ENCODE peak calls at places on chromosomes 3 and 15, in seven cellular contexts. One of them, this sample, is unnamed.

GRCh38 chr3:155791190-155791589 is 14.9 kb downstream of the C3orf33 start:
- DNase-seq in erythroblast: peak; percentile 71
- DNase-seq in adrenal gland: no peak
- DNase-seq in CD8-positive, alpha-beta memory T cell: no peak
- DNase-seq in COR-L47: no peak
- DNase-seq in HS-5: no peak
- DNase-seq in activated CD4-positive, alpha-beta T cell treated with anti-CD3 and anti-CD28 coated beads, Interleukin-2, amount 50 U/mL, for 4 hours: no peak
- DNase-seq in this sample: peak; percentile 74

GRCh38 chr15:40054056-40054745 is 15.2 kb upstream of the SRP14 start:
- DNase-seq in activated CD4-positive, alpha-beta T cell treated with anti-CD3 and anti-CD28 coated beads, Interleukin-2, amount 50 U/mL, for 4 hours: no peak
- DNase-seq in CD8-positive, alpha-beta memory T cell: no peak
- DNase-seq in HS-5: no peak
- DNase-seq in COR-L47: no peak
- DNase-seq in adrenal gland: peak; percentile 15
- DNase-seq in erythroblast: no peak
- DNase-seq in this sample: peak; percentile 47

GRCh38 chr3:128482857-128483656 is 9.9 kb downstream of the GATA2 start:
- DNase-seq in adrenal gland: peak; percentile 55
- DNase-seq in erythroblast: peak; percentile 90
- DNase-seq in CD8-positive, alpha-beta memory T cell: no peak
- DNase-seq in activated CD4-positive, alpha-beta T cell treated with anti-CD3 and anti-CD28 coated beads, Interleukin-2, amount 50 U/mL, for 4 hours: no peak
- DNase-seq in COR-L47: no peak
- DNase-seq in HS-5: no peak
- DNase-seq in this sample: no peak

GRCh38 chr3:28989646-28990089 is 291.2 kb upstream of the RBMS3 start:
- DNase-seq in erythroblast: no peak
- DNase-seq in CD8-positive, alpha-beta memory T cell: no peak
- DNase-seq in HS-5: no peak
- DNase-seq in COR-L47: no peak
- DNase-seq in adrenal gland: no peak
- DNase-seq in activated CD4-positive, alpha-beta T cell treated with anti-CD3 and anti-CD28 coated beads, Interleukin-2, amount 50 U/mL, for 4 hours: no peak
- DNase-seq in this sample: no peak

GRCh38 chr15:92117301-92117731 is 263.8 kb downstream of the SLCO3A1 start:
- DNase-seq in COR-L47: no peak
- DNase-seq in adrenal gland: peak; percentile 53
- DNase-seq in erythroblast: no peak
- DNase-seq in CD8-positive, alpha-beta memory T cell: no peak
- DNase-seq in HS-5: no peak
- DNase-seq in activated CD4-positive, alpha-beta T cell treated with anti-CD3 and anti-CD28 coated beads, Interleukin-2, amount 50 U/mL, for 4 hours: no peak
- DNase-seq in this sample: no peak

GRCh38 chr15:90087454-90088154 is 14.7 kb downstream of the IDH2 start:
- DNase-seq in adrenal gland: no peak
- DNase-seq in COR-L47: no peak
- DNase-seq in HS-5: no peak
- DNase-seq in erythroblast: peak; percentile 59
- DNase-seq in activated CD4-positive, alpha-beta T cell treated with anti-CD3 and anti-CD28 coated beads, Interleukin-2, amount 50 U/mL, for 4 hours: no peak
- DNase-seq in CD8-positive, alpha-beta memory T cell: no peak
- DNase-seq in this sample: peak; percentile 55

GRCh38 chr3:134663646-134664456 is 13.0 kb upstream of the KY start:
- DNase-seq in adrenal gland: no peak
- DNase-seq in CD8-positive, alpha-beta memory T cell: no peak
- DNase-seq in HS-5: no peak
- DNase-seq in COR-L47: no peak
- DNase-seq in activated CD4-positive, alpha-beta T cell treated with anti-CD3 and anti-CD28 coated beads, Interleukin-2, amount 50 U/mL, for 4 hours: no peak
- DNase-seq in erythroblast: no peak
- DNase-seq in this sample: no peak

GRCh38 chr3:13078158-13078905 is 5.1 kb upstream of the IQSEC1 start:
- DNase-seq in adrenal gland: no peak
- DNase-seq in HS-5: no peak
- DNase-seq in CD8-positive, alpha-beta memory T cell: peak; percentile 29
- DNase-seq in activated CD4-positive, alpha-beta T cell treated with anti-CD3 and anti-CD28 coated beads, Interleukin-2, amount 50 U/mL, for 4 hours: no peak
- DNase-seq in erythroblast: no peak
- DNase-seq in COR-L47: peak; percentile 46
- DNase-seq in this sample: no peak

GRCh38 chr15:22942877-22943276 is 37.3 kb downstream of the CYFIP1 start:
- DNase-seq in activated CD4-positive, alpha-beta T cell treated with anti-CD3 and anti-CD28 coated beads, Interleukin-2, amount 50 U/mL, for 4 hours: no peak
- DNase-seq in adrenal gland: no peak
- DNase-seq in erythroblast: no peak
- DNase-seq in HS-5: no peak
- DNase-seq in COR-L47: no peak
- DNase-seq in CD8-positive, alpha-beta memory T cell: no peak
- DNase-seq in this sample: no peak

GRCh38 chr3:138479355-138479964 is 45.0 kb downstream of the ESYT3 start:
- DNase-seq in CD8-positive, alpha-beta memory T cell: no peak
- DNase-seq in COR-L47: peak; percentile 50
- DNase-seq in erythroblast: peak; percentile 62
- DNase-seq in adrenal gland: no peak
- DNase-seq in HS-5: no peak
- DNase-seq in activated CD4-positive, alpha-beta T cell treated with anti-CD3 and anti-CD28 coated beads, Interleukin-2, amount 50 U/mL, for 4 hours: no peak
- DNase-seq in this sample: peak; percentile 76

GRCh38 chr15:100959066-100960050 is 40.2 kb downstream of the LRRK1 start:
- DNase-seq in adrenal gland: no peak
- DNase-seq in CD8-positive, alpha-beta memory T cell: no peak
- DNase-seq in HS-5: no peak
- DNase-seq in erythroblast: no peak
- DNase-seq in activated CD4-positive, alpha-beta T cell treated with anti-CD3 and anti-CD28 coated beads, Interleukin-2, amount 50 U/mL, for 4 hours: no peak
- DNase-seq in COR-L47: no peak
- DNase-seq in this sample: no peak

GRCh38 chr3:189981668-189982067 is 139.0 kb downstream of the P3H2 start:
- DNase-seq in erythroblast: no peak
- DNase-seq in HS-5: peak; percentile 87
- DNase-seq in adrenal gland: peak; percentile 64
- DNase-seq in CD8-positive, alpha-beta memory T cell: no peak
- DNase-seq in activated CD4-positive, alpha-beta T cell treated with anti-CD3 and anti-CD28 coated beads, Interleukin-2, amount 50 U/mL, for 4 hours: no peak
- DNase-seq in COR-L47: no peak
- DNase-seq in this sample: no peak

GRCh38 chr3:17585561-17586325 is 156.7 kb downstream of the TBC1D5 start:
- DNase-seq in COR-L47: no peak
- DNase-seq in adrenal gland: no peak
- DNase-seq in erythroblast: no peak
- DNase-seq in HS-5: no peak
- DNase-seq in activated CD4-positive, alpha-beta T cell treated with anti-CD3 and anti-CD28 coated beads, Interleukin-2, amount 50 U/mL, for 4 hours: no peak
- DNase-seq in CD8-positive, alpha-beta memory T cell: no peak
- DNase-seq in this sample: no peak

GRCh38 chr15:42107483-42107882 is 13.1 kb upstream of the PLA2G4D start:
- DNase-seq in HS-5: no peak
- DNase-seq in CD8-positive, alpha-beta memory T cell: no peak
- DNase-seq in COR-L47: peak; percentile 94
- DNase-seq in activated CD4-positive, alpha-beta T cell treated with anti-CD3 and anti-CD28 coated beads, Interleukin-2, amount 50 U/mL, for 4 hours: no peak
- DNase-seq in erythroblast: no peak
- DNase-seq in adrenal gland: no peak
- DNase-seq in this sample: no peak

GRCh38 chr3:82329300-82329699 is 567.9 kb upstream of the GBE1 start:
- DNase-seq in HS-5: no peak
- DNase-seq in erythroblast: no peak
- DNase-seq in COR-L47: no peak
- DNase-seq in activated CD4-positive, alpha-beta T cell treated with anti-CD3 and anti-CD28 coated beads, Interleukin-2, amount 50 U/mL, for 4 hours: no peak
- DNase-seq in CD8-positive, alpha-beta memory T cell: no peak
- DNase-seq in adrenal gland: no peak
- DNase-seq in this sample: no peak

GRCh38 chr3:167978071-167978470 is 117.7 kb downstream of the GOLIM4 start:
- DNase-seq in adrenal gland: no peak
- DNase-seq in CD8-positive, alpha-beta memory T cell: no peak
- DNase-seq in COR-L47: peak; percentile 65
- DNase-seq in erythroblast: peak; percentile 30
- DNase-seq in activated CD4-positive, alpha-beta T cell treated with anti-CD3 and anti-CD28 coated beads, Interleukin-2, amount 50 U/mL, for 4 hours: no peak
- DNase-seq in HS-5: no peak
- DNase-seq in this sample: no peak

GRCh38 chr15:48584090-48584831 is 61.2 kb downstream of the FBN1 start:
- DNase-seq in adrenal gland: no peak
- DNase-seq in erythroblast: no peak
- DNase-seq in CD8-positive, alpha-beta memory T cell: no peak
- DNase-seq in COR-L47: no peak
- DNase-seq in HS-5: no peak
- DNase-seq in activated CD4-positive, alpha-beta T cell treated with anti-CD3 and anti-CD28 coated beads, Interleukin-2, amount 50 U/mL, for 4 hours: no peak
- DNase-seq in this sample: no peak

GRCh38 chr3:37229740-37230139 is 55.4 kb upstream of the LRRFIP2 start:
- DNase-seq in erythroblast: peak; percentile 93
- DNase-seq in adrenal gland: no peak
- DNase-seq in COR-L47: no peak
- DNase-seq in HS-5: no peak
- DNase-seq in activated CD4-positive, alpha-beta T cell treated with anti-CD3 and anti-CD28 coated beads, Interleukin-2, amount 50 U/mL, for 4 hours: no peak
- DNase-seq in CD8-positive, alpha-beta memory T cell: no peak
- DNase-seq in this sample: no peak

GRCh38 chr15:40471778-40472130 is 970 bp downstream of the CHST14 start:
- DNase-seq in CD8-positive, alpha-beta memory T cell: no peak
- DNase-seq in adrenal gland: no peak
- DNase-seq in COR-L47: no peak
- DNase-seq in HS-5: no peak
- DNase-seq in erythroblast: peak; percentile 54
- DNase-seq in activated CD4-positive, alpha-beta T cell treated with anti-CD3 and anti-CD28 coated beads, Interleukin-2, amount 50 U/mL, for 4 hours: no peak
- DNase-seq in this sample: no peak

GRCh38 chr15:69443032-69443611 is 9.5 kb upstream of the RPLP1 start:
- DNase-seq in HS-5: no peak
- DNase-seq in COR-L47: no peak
- DNase-seq in CD8-positive, alpha-beta memory T cell: no peak
- DNase-seq in activated CD4-positive, alpha-beta T cell treated with anti-CD3 and anti-CD28 coated beads, Interleukin-2, amount 50 U/mL, for 4 hours: no peak
- DNase-seq in erythroblast: no peak
- DNase-seq in adrenal gland: no peak
- DNase-seq in this sample: no peak

GRCh38 chr3:115208066-115208750 is 61.1 kb upstream of the ZBTB20 start:
- DNase-seq in activated CD4-positive, alpha-beta T cell treated with anti-CD3 and anti-CD28 coated beads, Interleukin-2, amount 50 U/mL, for 4 hours: no peak
- DNase-seq in adrenal gland: no peak
- DNase-seq in CD8-positive, alpha-beta memory T cell: no peak
- DNase-seq in COR-L47: no peak
- DNase-seq in HS-5: no peak
- DNase-seq in erythroblast: no peak
- DNase-seq in this sample: no peak

GRCh38 chr3:158094235-158094916 is 11.8 kb downstream of the SHOX2 start:
- DNase-seq in HS-5: no peak
- DNase-seq in CD8-positive, alpha-beta memory T cell: no peak
- DNase-seq in activated CD4-positive, alpha-beta T cell treated with anti-CD3 and anti-CD28 coated beads, Interleukin-2, amount 50 U/mL, for 4 hours: no peak
- DNase-seq in adrenal gland: no peak
- DNase-seq in COR-L47: no peak
- DNase-seq in erythroblast: peak; percentile 71
- DNase-seq in this sample: no peak

GRCh38 chr3:124558898-124559649 is 171.2 kb upstream of the UMPS start:
- DNase-seq in activated CD4-positive, alpha-beta T cell treated with anti-CD3 and anti-CD28 coated beads, Interleukin-2, amount 50 U/mL, for 4 hours: no peak
- DNase-seq in COR-L47: peak; percentile 86
- DNase-seq in adrenal gland: peak; percentile 93
- DNase-seq in HS-5: peak; percentile 84
- DNase-seq in erythroblast: peak; percentile 14
- DNase-seq in CD8-positive, alpha-beta memory T cell: no peak
- DNase-seq in this sample: no peak

GRCh38 chr3:177345049-177345972 is 148.0 kb upstream of the TBL1XR1 start:
- DNase-seq in adrenal gland: peak; percentile 94
- DNase-seq in COR-L47: peak; percentile 62
- DNase-seq in activated CD4-positive, alpha-beta T cell treated with anti-CD3 and anti-CD28 coated beads, Interleukin-2, amount 50 U/mL, for 4 hours: peak; percentile 60
- DNase-seq in HS-5: peak; percentile 86
- DNase-seq in erythroblast: peak; percentile 93
- DNase-seq in CD8-positive, alpha-beta memory T cell: no peak
- DNase-seq in this sample: peak; percentile 93

GRCh38 chr3:156620260-156620659 is 54.1 kb upstream of the TIPARP start:
- DNase-seq in adrenal gland: no peak
- DNase-seq in CD8-positive, alpha-beta memory T cell: no peak
- DNase-seq in HS-5: no peak
- DNase-seq in activated CD4-positive, alpha-beta T cell treated with anti-CD3 and anti-CD28 coated beads, Interleukin-2, amount 50 U/mL, for 4 hours: no peak
- DNase-seq in erythroblast: peak; percentile 73
- DNase-seq in COR-L47: peak; percentile 95
- DNase-seq in this sample: peak; percentile 19

GRCh38 chr15:88174571-88174970 is 82.0 kb downstream of the NTRK3 start:
- DNase-seq in erythroblast: no peak
- DNase-seq in adrenal gland: no peak
- DNase-seq in activated CD4-positive, alpha-beta T cell treated with anti-CD3 and anti-CD28 coated beads, Interleukin-2, amount 50 U/mL, for 4 hours: no peak
- DNase-seq in HS-5: no peak
- DNase-seq in COR-L47: no peak
- DNase-seq in CD8-positive, alpha-beta memory T cell: no peak
- DNase-seq in this sample: no peak

GRCh38 chr3:174619244-174619643 is 239.9 kb upstream of the NAALADL2 start:
- DNase-seq in erythroblast: no peak
- DNase-seq in adrenal gland: no peak
- DNase-seq in CD8-positive, alpha-beta memory T cell: no peak
- DNase-seq in COR-L47: peak; percentile 87
- DNase-seq in HS-5: no peak
- DNase-seq in activated CD4-positive, alpha-beta T cell treated with anti-CD3 and anti-CD28 coated beads, Interleukin-2, amount 50 U/mL, for 4 hours: no peak
- DNase-seq in this sample: no peak

GRCh38 chr3:118772036-118773030 is 262.3 kb downstream of the IGSF11 start:
- DNase-seq in CD8-positive, alpha-beta memory T cell: no peak
- DNase-seq in adrenal gland: no peak
- DNase-seq in erythroblast: no peak
- DNase-seq in HS-5: no peak
- DNase-seq in activated CD4-positive, alpha-beta T cell treated with anti-CD3 and anti-CD28 coated beads, Interleukin-2, amount 50 U/mL, for 4 hours: no peak
- DNase-seq in COR-L47: peak; percentile 93
- DNase-seq in this sample: peak; percentile 94

GRCh38 chr3:152155246-152155645 is 113.5 kb upstream of the MBNL1 start:
- DNase-seq in CD8-positive, alpha-beta memory T cell: no peak
- DNase-seq in COR-L47: no peak
- DNase-seq in adrenal gland: no peak
- DNase-seq in HS-5: no peak
- DNase-seq in activated CD4-positive, alpha-beta T cell treated with anti-CD3 and anti-CD28 coated beads, Interleukin-2, amount 50 U/mL, for 4 hours: no peak
- DNase-seq in erythroblast: no peak
- DNase-seq in this sample: no peak

GRCh38 chr3:12222765-12223485 is 64.2 kb upstream of the TIMP4 start:
- DNase-seq in erythroblast: no peak
- DNase-seq in activated CD4-positive, alpha-beta T cell treated with anti-CD3 and anti-CD28 coated beads, Interleukin-2, amount 50 U/mL, for 4 hours: no peak
- DNase-seq in HS-5: peak; percentile 47
- DNase-seq in COR-L47: no peak
- DNase-seq in CD8-positive, alpha-beta memory T cell: no peak
- DNase-seq in adrenal gland: no peak
- DNase-seq in this sample: peak; percentile 58

GRCh38 chr3:16290007-16290826 is 25.2 kb downstream of the OXNAD1 start:
- DNase-seq in COR-L47: peak; percentile 16
- DNase-seq in activated CD4-positive, alpha-beta T cell treated with anti-CD3 and anti-CD28 coated beads, Interleukin-2, amount 50 U/mL, for 4 hours: peak; percentile 59
- DNase-seq in erythroblast: peak; percentile 75
- DNase-seq in CD8-positive, alpha-beta memory T cell: peak; percentile 53
- DNase-seq in adrenal gland: peak; percentile 65
- DNase-seq in HS-5: no peak
- DNase-seq in this sample: peak; percentile 64